ENCODE peak calls at places on chromosomes 12 and 14, in seven cellular contexts. E, F, T, Q, J, R and P are unnamed samples.

GRCh38 chr14:94380225-94381148 is 7.9 kb downstream of the SERPINA1 start:
- DNase-seq in E (no peak), F (no peak), T (no peak), Q (no peak), J (no peak), R (no peak), P (no peak)

GRCh38 chr12:64723630-64724029 is 35.6 kb downstream of the GNS start:
- DNase-seq in E (no peak), F (no peak), T (no peak), Q (no peak), J (no peak), R (no peak), P (no peak)

GRCh38 chr14:61488417-61488816 is 167.0 kb downstream of the PRKCH start:
- DNase-seq in E (no peak), F (no peak), T (no peak), Q (no peak), J (no peak), R (no peak), P (no peak)

GRCh38 chr12:92138144-92138543 is 7.5 kb downstream of the BTG1 start:
- DNase-seq in E (peak), F (no peak), T (no peak), Q (no peak), J (no peak), R (no peak), P (no peak)

GRCh38 chr12:116735951-116736599 is 1.8 kb downstream of the SPRING1 start:
- DNase-seq in E (no peak), F (no peak), T (peak), Q (no peak), J (no peak), R (no peak), P (peak)

GRCh38 chr14:50791201-50791600 is 39.8 kb downstream of the NIN start:
- DNase-seq in E (no peak), F (no peak), T (no peak), Q (no peak), J (no peak), R (no peak), P (peak)

GRCh38 chr12:12474931-12475485 is 87.7 kb downstream of the DUSP16 start:
- DNase-seq in E (peak), F (no peak), T (no peak), Q (peak), J (no peak), R (no peak), P (peak)

GRCh38 chr14:51168220-51168613 is 71.8 kb upstream of the TMX1 start:
- DNase-seq in E (no peak), F (no peak), T (no peak), Q (no peak), J (no peak), R (no peak), P (no peak)

GRCh38 chr14:37147310-37147875 is 25.0 kb downstream of the SLC25A21 start:
- DNase-seq in E (peak), F (no peak), T (no peak), Q (no peak), J (no peak), R (no peak), P (no peak)

GRCh38 chr12:88889326-88890110 is 309.2 kb upstream of the KITLG start:
- DNase-seq in E (peak), F (no peak), T (no peak), Q (no peak), J (no peak), R (no peak), P (no peak)

GRCh38 chr12:107448198-107448597 is 237.4 kb upstream of the PWP1 start:
- DNase-seq in E (peak), F (no peak), T (no peak), Q (no peak), J (no peak), R (no peak), P (no peak)

GRCh38 chr14:36221097-36221496 is 44.6 kb upstream of the PTCSC3 start:
- DNase-seq in E (no peak), F (no peak), T (peak), Q (no peak), J (no peak), R (no peak), P (no peak)

GRCh38 chr12:22657538-22657937 is 32.6 kb downstream of the ETNK1 start:
- DNase-seq in E (peak), F (no peak), T (no peak), Q (no peak), J (no peak), R (no peak), P (no peak)

GRCh38 chr12:42550815-42551214 is 38.7 kb downstream of the PRICKLE1 start:
- DNase-seq in E (no peak), F (no peak), T (no peak), Q (no peak), J (no peak), R (no peak), P (no peak)

GRCh38 chr12:11795910-11796459 is 146.5 kb downstream of the ETV6 start:
- DNase-seq in E (peak), F (no peak), T (no peak), Q (no peak), J (no peak), R (no peak), P (no peak)

GRCh38 chr14:31510222-31510621 is 22.4 kb upstream of the GPR33 start:
- DNase-seq in E (peak), F (no peak), T (peak), Q (no peak), J (no peak), R (no peak), P (no peak)

GRCh38 chr14:94946244-94946643 is 176.3 kb upstream of the GSC start:
- DNase-seq in E (no peak), F (no peak), T (no peak), Q (no peak), J (no peak), R (no peak), P (no peak)

GRCh38 chr12:89731614-89732013 is 23.0 kb upstream of the ATP2B1 start:
- DNase-seq in E (peak), F (no peak), T (no peak), Q (no peak), J (no peak), R (no peak), P (no peak)